ENCODE peak calls at places on chromosome 6, in seven cellular contexts. F, D, V, I, K, E and Y are unnamed samples.

GRCh38 chr6:30062471-30063178 is 1.6 kb downstream of the POLR1H start:
- DNase-seq in I (no peak), V (no peak), K (no peak), F (no peak), E (no peak), D (no peak), Y (peak; percentile 19)

GRCh38 chr6:119241124-119241491 is 108.5 kb downstream of the MAN1A1 start:
- DNase-seq in D (no peak), V (no peak), E (peak; percentile 52), F (no peak), K (peak; percentile 25), I (peak; percentile 16), Y (no peak)

GRCh38 chr6:70337379-70338073 is 34.6 kb upstream of the COL9A1 start:
- DNase-seq in D (no peak), F (no peak), K (no peak), I (no peak), V (peak; percentile 49), E (no peak), Y (no peak)

GRCh38 chr6:31870385-31870921 is 7.8 kb upstream of the NEU1 start:
- DNase-seq in D (no peak), K (no peak), E (no peak), F (no peak), V (no peak), I (no peak), Y (no peak)

GRCh38 chr6:52262620-52263344 is 18.5 kb upstream of the IL17F start:
- DNase-seq in K (no peak), E (no peak), F (no peak), I (no peak), V (no peak), D (no peak), Y (no peak)

GRCh38 chr6:146503096-146503495 is 40.5 kb upstream of the RAB32 start:
- DNase-seq in V (no peak), K (no peak), I (no peak), F (no peak), E (no peak), D (no peak), Y (no peak)

GRCh38 chr6:14120556-14120955 is 3.0 kb downstream of the CD83 start:
- DNase-seq in I (no peak), K (no peak), D (no peak), V (no peak), E (no peak), F (no peak), Y (no peak)

GRCh38 chr6:168546173-168546572 is 105.2 kb downstream of the SMOC2 start:
- DNase-seq in V (no peak), K (no peak), E (no peak), I (peak; percentile 46), D (no peak), F (no peak), Y (no peak)

GRCh38 chr6:16966821-16967817 is 134.7 kb upstream of the STMND1 start:
- DNase-seq in V (no peak), E (no peak), F (no peak), K (peak; percentile 77), D (no peak), I (no peak), Y (no peak)

GRCh38 chr6:167647333-167647732 is 179.4 kb upstream of the AFDN start:
- DNase-seq in D (no peak), I (no peak), K (no peak), F (no peak), E (peak; percentile 27), V (peak; percentile 42), Y (no peak)

GRCh38 chr6:33949111-33949510 is 145.3 kb upstream of the MLN start:
- DNase-seq in K (no peak), V (no peak), I (no peak), F (no peak), E (no peak), D (no peak), Y (peak; percentile 35)

GRCh38 chr6:169271158-169271936 is 17.7 kb upstream of the THBS2 start:
- DNase-seq in E (no peak), I (no peak), D (no peak), V (peak; percentile 40), K (peak; percentile 18), F (no peak), Y (no peak)

GRCh38 chr6:131135244-131136020 is at the start of gene AKAP7:
- DNase-seq in K (peak; percentile 82), D (peak; percentile 9), E (peak; percentile 88), V (peak; percentile 93), F (peak; percentile 15), I (peak; percentile 81), Y (peak; percentile 73)

GRCh38 chr6:136962661-136963060 is 40.6 kb downstream of the SLC35D3 start:
- DNase-seq in I (no peak), E (no peak), V (peak; percentile 93), K (no peak), F (no peak), D (no peak), Y (no peak)

GRCh38 chr6:169499728-169500265 is 202.0 kb downstream of the WDR27 start:
- DNase-seq in K (no peak), V (no peak), I (no peak), E (no peak), F (no peak), D (no peak), Y (no peak)

GRCh38 chr6:6495851-6496250 is 92.7 kb upstream of the LY86 start:
- DNase-seq in F (no peak), D (no peak), E (no peak), I (no peak), K (peak; percentile 18), V (no peak), Y (no peak)

GRCh38 chr6:45457141-45457540 is 79.4 kb upstream of the SUPT3H start:
- DNase-seq in F (no peak), D (no peak), E (no peak), K (no peak), I (no peak), V (no peak), Y (no peak)

GRCh38 chr6:144931172-144932035 is 646.3 kb downstream of the UTRN start:
- DNase-seq in K (peak; percentile 66), E (peak; percentile 54), I (no peak), D (no peak), V (peak; percentile 45), F (no peak), Y (peak; percentile 18)

DNA sequence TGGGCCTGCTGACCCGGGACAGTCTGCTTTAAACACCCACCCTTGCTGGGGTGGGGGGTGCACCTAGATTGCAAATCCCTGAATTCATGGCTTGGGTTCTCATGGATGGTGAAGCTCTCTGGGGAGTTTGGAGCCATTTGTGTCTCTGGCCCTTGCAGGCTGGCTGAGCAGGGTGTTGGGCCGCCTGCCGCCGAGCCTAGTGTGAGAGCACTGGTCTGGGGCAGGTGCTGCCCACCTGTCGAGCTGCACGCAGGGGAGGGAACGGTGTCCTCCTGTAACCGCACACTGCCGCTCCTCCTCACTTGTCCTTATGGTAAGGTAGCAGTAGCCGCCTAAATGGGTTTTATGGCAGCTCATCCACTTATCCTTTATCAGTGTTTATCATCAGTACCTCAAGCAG is 143.9 kb downstream of the DTNBP1 start:
- DNase-seq in V (no peak), I (no peak), E (no peak), F (no peak), K (no peak), D (no peak), Y (no peak)
- H3K36me3 ChIP-seq in V (peaks cover 4% of the 10 kb centered on the region), I (no peaks in the 10 kb centered on the region), E (peaks cover 17% of the 10 kb centered on the region), F (peaks cover 52% of the 10 kb centered on the region), K (peaks cover 36% of the 10 kb centered on the region), D (peaks cover 49% of the 10 kb centered on the region), Y (peaks cover 8% of the 10 kb centered on the region)

GRCh38 chr6:138518054-138518453 is 18.8 kb upstream of the NHSL1 start:
- DNase-seq in I (no peak), E (no peak), D (no peak), V (no peak), F (no peak), K (no peak), Y (no peak)
- H3K4me3 ChIP-seq in I (no peak overlapping the region), E (no peak overlapping the region), D (no peak overlapping the region), V (no peak overlapping the region), F (no peak overlapping the region), K (no peak overlapping the region), Y (no peak overlapping the region)

GRCh38 chr6:3458706-3459421 is 2.0 kb upstream of the SLC22A23 start:
- DNase-seq in K (no peak), D (no peak), V (no peak), F (peak; percentile 31), E (no peak), I (no peak), Y (no peak)
- H3K36me3 ChIP-seq in K (no peaks in the 10 kb centered on the region), D (no peaks in the 10 kb centered on the region), V (no peaks in the 10 kb centered on the region), F (no peaks in the 10 kb centered on the region), E (no peaks in the 10 kb centered on the region), I (no peaks in the 10 kb centered on the region), Y (no peaks in the 10 kb centered on the region)

GRCh38 chr6:42963855-42964605 is 3.5 kb downstream of the GNMT start:
- DNase-seq in V (peak; percentile 95), F (peak; percentile 64), E (peak; percentile 67), D (no peak), I (no peak), K (peak; percentile 55), Y (no peak)
- H3K4me3 ChIP-seq in V (no peak overlapping the region), F (no peak overlapping the region), E (no peak overlapping the region), D (no peak overlapping the region), I (no peak overlapping the region), K (no peak overlapping the region), Y (no peak overlapping the region)

GRCh38 chr6:166488081-166488685 is 98.3 kb downstream of the RAMACL start:
- DNase-seq in E (peak; percentile 72), I (no peak), K (peak; percentile 19), D (no peak), F (no peak), V (no peak), Y (peak; percentile 25)

GRCh38 chr6:166488701-166489100 is 97.8 kb downstream of the RAMACL start:
- DNase-seq in V (no peak), K (no peak), E (no peak), F (no peak), D (no peak), I (no peak), Y (no peak)

GRCh38 chr6:166485651-166486535 is 100.6 kb downstream of the RAMACL start:
- DNase-seq in K (no peak), D (no peak), F (no peak), V (peak; percentile 42), I (no peak), E (no peak), Y (no peak)

GRCh38 chr6:166486536-166486880 is 100.0 kb downstream of the RAMACL start:
- DNase-seq in E (no peak), I (no peak), V (no peak), K (no peak), D (no peak), F (no peak), Y (peak; percentile 36)

DNA sequence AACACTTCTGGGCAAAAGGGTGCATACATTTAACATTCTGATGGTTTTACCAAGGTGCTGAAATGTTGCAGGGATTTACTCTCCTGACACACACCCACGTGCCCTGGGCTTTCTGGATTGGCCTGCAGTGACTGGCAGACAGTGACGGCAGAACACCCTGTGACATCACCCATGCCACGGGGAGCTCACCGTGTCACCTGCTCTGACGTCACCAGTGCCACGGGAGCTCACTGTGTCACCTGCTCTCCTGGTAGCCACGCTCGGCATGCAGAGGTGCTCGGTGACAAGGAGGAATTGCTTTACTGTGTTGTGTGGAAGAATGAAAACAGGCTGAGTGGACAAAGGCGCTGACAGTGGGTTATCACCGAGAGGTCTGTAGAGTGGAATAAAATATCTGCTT is 99.3 kb downstream of the RAMACL start:
- DNase-seq in F (no peak), I (no peak), K (no peak), D (no peak), V (no peak), E (no peak), Y (no peak)
- H3K36me3 ChIP-seq in F (peaks cover 7% of the 10 kb centered on the region), I (no peaks in the 10 kb centered on the region), K (no peaks in the 10 kb centered on the region), D (no peaks in the 10 kb centered on the region), V (no peaks in the 10 kb centered on the region), E (no peaks in the 10 kb centered on the region), Y (no peaks in the 10 kb centered on the region)